ENCODE peak calls at places on chromosome 11, in nine cellular contexts. R is ACHN; O is stimulated activated naive CD4-positive, alpha-beta T cell; L is AG20443; G is activated CD8-positive, alpha-beta memory T cell treated with anti-CD3 and anti-CD28 coated beads, Interleukin-2, amount 50 U/mL, for 48 hours; F is OCI-LY7; D is body of pancreas; P is fibroblast of mammary gland; J is sciatic nerve. M is an unnamed sample.

GRCh38 chr11:86120807-86121206 is 51.9 kb upstream of the PICALM start:
- DNase-seq in R (peak; percentile 80), O (no peak), L (no peak), G (no peak), F (no peak), D (no peak), P (no peak), J (no peak), M (no peak)

GRCh38 chr11:75801362-75802021 is 13.5 kb upstream of the UVRAG start:
- DNase-seq in R (no peak), O (no peak), L (peak; percentile 4), G (no peak), F (no peak), D (no peak), P (no peak), J (no peak), M (no peak)

GRCh38 chr11:114317738-114318137 is 21.5 kb downstream of the NNMT start:
- DNase-seq in R (peak; percentile 54), O (no peak), L (no peak), G (no peak), F (peak; percentile 16), D (no peak), P (peak; percentile 65), J (no peak), M (no peak)

GRCh38 chr11:86484164-86484794 is 109.6 kb downstream of the CCDC81 start:
- DNase-seq in R (peak; percentile 83), O (no peak), L (peak; percentile 90), G (no peak), F (no peak), D (no peak), P (peak; percentile 100), J (peak; percentile 75), M (no peak)

GRCh38 chr11:47979378-47980092 is 824 bp upstream of the PTPRJ start:
- DNase-seq in R (no peak), O (no peak), L (peak; percentile 28), G (no peak), F (no peak), D (peak; percentile 25), P (no peak), J (no peak), M (no peak)

GRCh38 chr11:61776561-61777075 is 15.8 kb downstream of the TMEM258 start:
- DNase-seq in R (peak; percentile 63), O (no peak), L (peak; percentile 86), G (peak; percentile 87), F (peak; percentile 65), D (peak; percentile 86), P (peak; percentile 63), J (peak; percentile 82), M (peak; percentile 88)

GRCh38 chr11:129323896-129324522 is 51.6 kb upstream of the BARX2 start:
- DNase-seq in R (no peak), O (no peak), L (peak; percentile 70), G (no peak), F (no peak), D (peak; percentile 66), P (peak; percentile 58), J (no peak), M (no peak)

GRCh38 chr11:35622070-35622469 is 3.8 kb downstream of the FJX1 start:
- DNase-seq in R (peak; percentile 79), O (no peak), L (peak; percentile 75), G (no peak), F (no peak), D (no peak), P (peak; percentile 62), J (no peak), M (no peak)

GRCh38 chr11:65581928-65582327 is 6.1 kb downstream of the EHBP1L1 start:
- DNase-seq in R (no peak), O (no peak), L (no peak), G (no peak), F (no peak), D (no peak), P (no peak), J (no peak), M (no peak)

GRCh38 chr11:27599217-27599616 is 92.6 kb upstream of the LIN7C start:
- DNase-seq in R (peak; percentile 5), O (no peak), L (no peak), G (no peak), F (peak; percentile 55), D (no peak), P (no peak), J (no peak), M (no peak)

GRCh38 chr11:47188262-47188661 is 2.0 kb upstream of the PACSIN3 start:
- DNase-seq in R (no peak), O (no peak), L (no peak), G (no peak), F (no peak), D (no peak), P (no peak), J (no peak), M (no peak)

GRCh38 chr11:121236115-121237001 is 56.2 kb upstream of the SC5D start:
- DNase-seq in R (no peak), O (no peak), L (peak; percentile 24), G (no peak), F (no peak), D (no peak), P (no peak), J (no peak), M (peak; percentile 22)

GRCh38 chr11:57406337-57406904 is 16.0 kb upstream of the PRG2 start:
- DNase-seq in R (peak; percentile 50), O (no peak), L (no peak), G (peak; percentile 68), F (no peak), D (no peak), P (peak; percentile 60), J (no peak), M (peak; percentile 26)

GRCh38 chr11:2835768-2836150 is 49.8 kb downstream of the CDKN1C start:
- DNase-seq in R (no peak), O (no peak), L (no peak), G (no peak), F (no peak), D (no peak), P (no peak), J (no peak), M (no peak)

GRCh38 chr11:132054822-132055221 is 684.4 kb downstream of the NTM start:
- DNase-seq in R (peak; percentile 30), O (no peak), L (peak; percentile 85), G (no peak), F (no peak), D (no peak), P (peak; percentile 65), J (no peak), M (no peak)

GRCh38 chr11:119210035-119210434 is 3.9 kb downstream of the CBL start:
- DNase-seq in R (no peak), O (no peak), L (no peak), G (no peak), F (no peak), D (no peak), P (no peak), J (no peak), M (no peak)

GRCh38 chr11:86608251-86608799 is 64.1 kb downstream of the ME3 start:
- DNase-seq in R (peak; percentile 78), O (no peak), L (peak; percentile 64), G (no peak), F (peak; percentile 47), D (peak; percentile 74), P (peak; percentile 83), J (peak; percentile 80), M (peak; percentile 41)

GRCh38 chr11:11841121-11841604 is 609 bp upstream of the USP47 start:
- DNase-seq in R (peak; percentile 34), O (no peak), L (peak; percentile 61), G (no peak), F (no peak), D (no peak), P (peak; percentile 45), J (peak; percentile 70), M (no peak)

GRCh38 chr11:115179647-115180046 is 324.6 kb downstream of the CADM1 start:
- DNase-seq in R (no peak), O (no peak), L (no peak), G (no peak), F (no peak), D (no peak), P (no peak), J (no peak), M (no peak)

GRCh38 chr11:73159981-73160777 is 18.1 kb upstream of the FCHSD2 start:
- DNase-seq in R (no peak), O (no peak), L (no peak), G (peak; percentile 29), F (peak; percentile 2), D (no peak), P (no peak), J (no peak), M (no peak)

GRCh38 chr11:96314326-96315050 is 28.5 kb downstream of the MAML2 start:
- DNase-seq in R (peak; percentile 58), O (no peak), L (peak; percentile 40), G (no peak), F (no peak), D (no peak), P (no peak), J (no peak), M (no peak)

GRCh38 chr11:2807801-2808241 is 77.8 kb downstream of the CDKN1C start:
- DNase-seq in R (no peak), O (no peak), L (no peak), G (peak; percentile 29), F (no peak), D (peak; percentile 14), P (no peak), J (peak; percentile 62), M (no peak)

GRCh38 chr11:1350086-1350725 is 39.5 kb upstream of the BRSK2 start:
- DNase-seq in R (no peak), O (no peak), L (no peak), G (no peak), F (no peak), D (no peak), P (no peak), J (peak; percentile 54), M (no peak)

GRCh38 chr11:67494371-67495233 is 10.6 kb downstream of the PITPNM1 start:
- DNase-seq in R (no peak), O (no peak), L (no peak), G (no peak), F (no peak), D (no peak), P (no peak), J (no peak), M (no peak)

GRCh38 chr11:12818333-12819015 is 144.3 kb downstream of the TEAD1 start:
- DNase-seq in R (no peak), O (no peak), L (peak; percentile 74), G (no peak), F (no peak), D (no peak), P (peak; percentile 90), J (no peak), M (no peak)

GRCh38 chr11:66055021-66055420 is 2.9 kb downstream of the SF3B2 start:
- DNase-seq in R (no peak), O (no peak), L (no peak), G (no peak), F (no peak), D (no peak), P (no peak), J (no peak), M (no peak)

M was measured in GM19239.